ENCODE peak calls at places on chromosomes 5 and 9, in seven cellular contexts. One of them, this sample, is unnamed.

GRCh38 chr9:134571946-134572914 is 69.4 kb upstream of the COL5A1 start:
- DNase-seq in sigmoid colon: peak
- DNase-seq in activated CD4-positive, CD25-positive, alpha-beta regulatory T cell treated with anti-CD3 and anti-CD28 coated beads, Interleukin-2, amount 50 U/mL, for 72 hours: peak
- DNase-seq in NCI-H1092: no peak
- DNase-seq in SK-N-DZ: no peak
- DNase-seq in frontal cortex: no peak
- DNase-seq in stimulated activated CD4-positive, alpha-beta T cell treated with anti-CD3 and anti-CD28 coated beads, Interleukin-1b, Interleukin-23, amount 100 ng/mL, for 48 hours: no peak
- DNase-seq in this sample: no peak

GRCh38 chr5:67160985-67161384 is 35.6 kb downstream of the CD180 start:
- DNase-seq in activated CD4-positive, CD25-positive, alpha-beta regulatory T cell treated with anti-CD3 and anti-CD28 coated beads, Interleukin-2, amount 50 U/mL, for 72 hours: no peak
- DNase-seq in SK-N-DZ: no peak
- DNase-seq in sigmoid colon: no peak
- DNase-seq in NCI-H1092: no peak
- DNase-seq in stimulated activated CD4-positive, alpha-beta T cell treated with anti-CD3 and anti-CD28 coated beads, Interleukin-1b, Interleukin-23, amount 100 ng/mL, for 48 hours: peak
- DNase-seq in frontal cortex: no peak
- DNase-seq in this sample: no peak

GRCh38 chr5:94072116-94072515 is 330.7 kb upstream of the POU5F2 start:
- DNase-seq in stimulated activated CD4-positive, alpha-beta T cell treated with anti-CD3 and anti-CD28 coated beads, Interleukin-1b, Interleukin-23, amount 100 ng/mL, for 48 hours: no peak
- DNase-seq in SK-N-DZ: no peak
- DNase-seq in activated CD4-positive, CD25-positive, alpha-beta regulatory T cell treated with anti-CD3 and anti-CD28 coated beads, Interleukin-2, amount 50 U/mL, for 72 hours: no peak
- DNase-seq in frontal cortex: no peak
- DNase-seq in NCI-H1092: no peak
- DNase-seq in sigmoid colon: no peak
- DNase-seq in this sample: no peak

GRCh38 chr5:170145462-170145861 is 39.8 kb downstream of the FOXI1 start:
- DNase-seq in stimulated activated CD4-positive, alpha-beta T cell treated with anti-CD3 and anti-CD28 coated beads, Interleukin-1b, Interleukin-23, amount 100 ng/mL, for 48 hours: no peak
- DNase-seq in sigmoid colon: no peak
- DNase-seq in activated CD4-positive, CD25-positive, alpha-beta regulatory T cell treated with anti-CD3 and anti-CD28 coated beads, Interleukin-2, amount 50 U/mL, for 72 hours: no peak
- DNase-seq in NCI-H1092: no peak
- DNase-seq in frontal cortex: no peak
- DNase-seq in SK-N-DZ: peak
- DNase-seq in this sample: no peak

GRCh38 chr9:91714020-91714721 is 235.9 kb downstream of the ROR2 start:
- DNase-seq in stimulated activated CD4-positive, alpha-beta T cell treated with anti-CD3 and anti-CD28 coated beads, Interleukin-1b, Interleukin-23, amount 100 ng/mL, for 48 hours: peak
- DNase-seq in NCI-H1092: peak
- DNase-seq in frontal cortex: no peak
- DNase-seq in SK-N-DZ: no peak
- DNase-seq in activated CD4-positive, CD25-positive, alpha-beta regulatory T cell treated with anti-CD3 and anti-CD28 coated beads, Interleukin-2, amount 50 U/mL, for 72 hours: no peak
- DNase-seq in sigmoid colon: peak
- DNase-seq in this sample: no peak

GRCh38 chr5:148972958-148973357 is 89.9 kb downstream of the SH3TC2 start:
- DNase-seq in stimulated activated CD4-positive, alpha-beta T cell treated with anti-CD3 and anti-CD28 coated beads, Interleukin-1b, Interleukin-23, amount 100 ng/mL, for 48 hours: no peak
- DNase-seq in frontal cortex: no peak
- DNase-seq in activated CD4-positive, CD25-positive, alpha-beta regulatory T cell treated with anti-CD3 and anti-CD28 coated beads, Interleukin-2, amount 50 U/mL, for 72 hours: no peak
- DNase-seq in NCI-H1092: no peak
- DNase-seq in sigmoid colon: peak
- DNase-seq in SK-N-DZ: no peak
- DNase-seq in this sample: no peak

GRCh38 chr9:125513634-125514413 is 193.2 kb downstream of the MAPKAP1 start:
- DNase-seq in sigmoid colon: no peak
- DNase-seq in stimulated activated CD4-positive, alpha-beta T cell treated with anti-CD3 and anti-CD28 coated beads, Interleukin-1b, Interleukin-23, amount 100 ng/mL, for 48 hours: peak
- DNase-seq in NCI-H1092: no peak
- DNase-seq in SK-N-DZ: no peak
- DNase-seq in frontal cortex: no peak
- DNase-seq in activated CD4-positive, CD25-positive, alpha-beta regulatory T cell treated with anti-CD3 and anti-CD28 coated beads, Interleukin-2, amount 50 U/mL, for 72 hours: peak
- DNase-seq in this sample: no peak

GRCh38 chr9:36450110-36450732 is 50.2 kb upstream of the RNF38 start:
- DNase-seq in SK-N-DZ: peak
- DNase-seq in frontal cortex: no peak
- DNase-seq in sigmoid colon: no peak
- DNase-seq in stimulated activated CD4-positive, alpha-beta T cell treated with anti-CD3 and anti-CD28 coated beads, Interleukin-1b, Interleukin-23, amount 100 ng/mL, for 48 hours: no peak
- DNase-seq in activated CD4-positive, CD25-positive, alpha-beta regulatory T cell treated with anti-CD3 and anti-CD28 coated beads, Interleukin-2, amount 50 U/mL, for 72 hours: no peak
- DNase-seq in NCI-H1092: peak
- DNase-seq in this sample: peak

GRCh38 chr5:163915481-163915961 is 410.1 kb downstream of the MAT2B start:
- DNase-seq in frontal cortex: no peak
- DNase-seq in sigmoid colon: no peak
- DNase-seq in SK-N-DZ: peak
- DNase-seq in activated CD4-positive, CD25-positive, alpha-beta regulatory T cell treated with anti-CD3 and anti-CD28 coated beads, Interleukin-2, amount 50 U/mL, for 72 hours: no peak
- DNase-seq in NCI-H1092: no peak
- DNase-seq in stimulated activated CD4-positive, alpha-beta T cell treated with anti-CD3 and anti-CD28 coated beads, Interleukin-1b, Interleukin-23, amount 100 ng/mL, for 48 hours: no peak
- DNase-seq in this sample: no peak

GRCh38 chr9:23088932-23089364 is 642.3 kb downstream of the DMRTA1 start:
- DNase-seq in SK-N-DZ: peak
- DNase-seq in activated CD4-positive, CD25-positive, alpha-beta regulatory T cell treated with anti-CD3 and anti-CD28 coated beads, Interleukin-2, amount 50 U/mL, for 72 hours: no peak
- DNase-seq in stimulated activated CD4-positive, alpha-beta T cell treated with anti-CD3 and anti-CD28 coated beads, Interleukin-1b, Interleukin-23, amount 100 ng/mL, for 48 hours: no peak
- DNase-seq in sigmoid colon: no peak
- DNase-seq in frontal cortex: no peak
- DNase-seq in NCI-H1092: peak
- DNase-seq in this sample: peak

GRCh38 chr9:4371108-4371507 is 71.2 kb upstream of the GLIS3 start:
- DNase-seq in frontal cortex: no peak
- DNase-seq in SK-N-DZ: no peak
- DNase-seq in stimulated activated CD4-positive, alpha-beta T cell treated with anti-CD3 and anti-CD28 coated beads, Interleukin-1b, Interleukin-23, amount 100 ng/mL, for 48 hours: no peak
- DNase-seq in NCI-H1092: no peak
- DNase-seq in sigmoid colon: no peak
- DNase-seq in activated CD4-positive, CD25-positive, alpha-beta regulatory T cell treated with anti-CD3 and anti-CD28 coated beads, Interleukin-2, amount 50 U/mL, for 72 hours: no peak
- DNase-seq in this sample: no peak

GRCh38 chr5:7541898-7542297 is 146.0 kb downstream of the ADCY2 start:
- DNase-seq in SK-N-DZ: no peak
- DNase-seq in NCI-H1092: no peak
- DNase-seq in sigmoid colon: no peak
- DNase-seq in stimulated activated CD4-positive, alpha-beta T cell treated with anti-CD3 and anti-CD28 coated beads, Interleukin-1b, Interleukin-23, amount 100 ng/mL, for 48 hours: no peak
- DNase-seq in frontal cortex: no peak
- DNase-seq in activated CD4-positive, CD25-positive, alpha-beta regulatory T cell treated with anti-CD3 and anti-CD28 coated beads, Interleukin-2, amount 50 U/mL, for 72 hours: no peak
- DNase-seq in this sample: no peak

GRCh38 chr5:166433679-166434078 is 1857.8 kb upstream of the WWC1 start:
- DNase-seq in SK-N-DZ: no peak
- DNase-seq in activated CD4-positive, CD25-positive, alpha-beta regulatory T cell treated with anti-CD3 and anti-CD28 coated beads, Interleukin-2, amount 50 U/mL, for 72 hours: no peak
- DNase-seq in frontal cortex: no peak
- DNase-seq in NCI-H1092: no peak
- DNase-seq in sigmoid colon: no peak
- DNase-seq in stimulated activated CD4-positive, alpha-beta T cell treated with anti-CD3 and anti-CD28 coated beads, Interleukin-1b, Interleukin-23, amount 100 ng/mL, for 48 hours: no peak
- DNase-seq in this sample: no peak

GRCh38 chr9:128882677-128883590 is 1.0 kb downstream of the LRRC8A start:
- DNase-seq in SK-N-DZ: peak
- DNase-seq in stimulated activated CD4-positive, alpha-beta T cell treated with anti-CD3 and anti-CD28 coated beads, Interleukin-1b, Interleukin-23, amount 100 ng/mL, for 48 hours: no peak
- DNase-seq in frontal cortex: no peak
- DNase-seq in sigmoid colon: no peak
- DNase-seq in NCI-H1092: no peak
- DNase-seq in activated CD4-positive, CD25-positive, alpha-beta regulatory T cell treated with anti-CD3 and anti-CD28 coated beads, Interleukin-2, amount 50 U/mL, for 72 hours: no peak
- DNase-seq in this sample: no peak

GRCh38 chr9:113656771-113657670 is 193.5 kb downstream of the RGS3 start:
- DNase-seq in stimulated activated CD4-positive, alpha-beta T cell treated with anti-CD3 and anti-CD28 coated beads, Interleukin-1b, Interleukin-23, amount 100 ng/mL, for 48 hours: no peak
- DNase-seq in frontal cortex: no peak
- DNase-seq in NCI-H1092: no peak
- DNase-seq in sigmoid colon: peak
- DNase-seq in activated CD4-positive, CD25-positive, alpha-beta regulatory T cell treated with anti-CD3 and anti-CD28 coated beads, Interleukin-2, amount 50 U/mL, for 72 hours: no peak
- DNase-seq in SK-N-DZ: no peak
- DNase-seq in this sample: no peak

GRCh38 chr9:95727947-95728546 is 147.4 kb upstream of the ERCC6L2 start:
- DNase-seq in sigmoid colon: no peak
- DNase-seq in activated CD4-positive, CD25-positive, alpha-beta regulatory T cell treated with anti-CD3 and anti-CD28 coated beads, Interleukin-2, amount 50 U/mL, for 72 hours: no peak
- DNase-seq in frontal cortex: no peak
- DNase-seq in NCI-H1092: no peak
- DNase-seq in SK-N-DZ: no peak
- DNase-seq in stimulated activated CD4-positive, alpha-beta T cell treated with anti-CD3 and anti-CD28 coated beads, Interleukin-1b, Interleukin-23, amount 100 ng/mL, for 48 hours: no peak
- DNase-seq in this sample: no peak

GRCh38 chr5:149485655-149486615 is 65.3 kb downstream of the CSNK1A1 start:
- DNase-seq in activated CD4-positive, CD25-positive, alpha-beta regulatory T cell treated with anti-CD3 and anti-CD28 coated beads, Interleukin-2, amount 50 U/mL, for 72 hours: no peak
- DNase-seq in frontal cortex: no peak
- DNase-seq in SK-N-DZ: no peak
- DNase-seq in stimulated activated CD4-positive, alpha-beta T cell treated with anti-CD3 and anti-CD28 coated beads, Interleukin-1b, Interleukin-23, amount 100 ng/mL, for 48 hours: no peak
- DNase-seq in sigmoid colon: peak
- DNase-seq in NCI-H1092: no peak
- DNase-seq in this sample: peak

GRCh38 chr9:131310833-131311554 is 21.5 kb downstream of the PLPP7 start:
- DNase-seq in activated CD4-positive, CD25-positive, alpha-beta regulatory T cell treated with anti-CD3 and anti-CD28 coated beads, Interleukin-2, amount 50 U/mL, for 72 hours: peak
- DNase-seq in NCI-H1092: no peak
- DNase-seq in frontal cortex: no peak
- DNase-seq in sigmoid colon: no peak
- DNase-seq in stimulated activated CD4-positive, alpha-beta T cell treated with anti-CD3 and anti-CD28 coated beads, Interleukin-1b, Interleukin-23, amount 100 ng/mL, for 48 hours: peak
- DNase-seq in SK-N-DZ: peak
- DNase-seq in this sample: no peak

GRCh38 chr5:107365355-107366109 is 305.2 kb downstream of the EFNA5 start:
- DNase-seq in frontal cortex: no peak
- DNase-seq in sigmoid colon: no peak
- DNase-seq in SK-N-DZ: no peak
- DNase-seq in stimulated activated CD4-positive, alpha-beta T cell treated with anti-CD3 and anti-CD28 coated beads, Interleukin-1b, Interleukin-23, amount 100 ng/mL, for 48 hours: no peak
- DNase-seq in NCI-H1092: no peak
- DNase-seq in activated CD4-positive, CD25-positive, alpha-beta regulatory T cell treated with anti-CD3 and anti-CD28 coated beads, Interleukin-2, amount 50 U/mL, for 72 hours: no peak
- DNase-seq in this sample: no peak

GRCh38 chr5:429453-430188 is 13.4 kb upstream of the EXOC3 start:
- DNase-seq in frontal cortex: no peak
- DNase-seq in activated CD4-positive, CD25-positive, alpha-beta regulatory T cell treated with anti-CD3 and anti-CD28 coated beads, Interleukin-2, amount 50 U/mL, for 72 hours: peak
- DNase-seq in SK-N-DZ: no peak
- DNase-seq in sigmoid colon: peak
- DNase-seq in NCI-H1092: no peak
- DNase-seq in stimulated activated CD4-positive, alpha-beta T cell treated with anti-CD3 and anti-CD28 coated beads, Interleukin-1b, Interleukin-23, amount 100 ng/mL, for 48 hours: no peak
- DNase-seq in this sample: peak

GRCh38 chr5:150075806-150076205 is 10.5 kb downstream of the CSF1R start:
- DNase-seq in stimulated activated CD4-positive, alpha-beta T cell treated with anti-CD3 and anti-CD28 coated beads, Interleukin-1b, Interleukin-23, amount 100 ng/mL, for 48 hours: no peak
- DNase-seq in NCI-H1092: no peak
- DNase-seq in sigmoid colon: no peak
- DNase-seq in frontal cortex: no peak
- DNase-seq in activated CD4-positive, CD25-positive, alpha-beta regulatory T cell treated with anti-CD3 and anti-CD28 coated beads, Interleukin-2, amount 50 U/mL, for 72 hours: no peak
- DNase-seq in SK-N-DZ: peak
- DNase-seq in this sample: no peak

GRCh38 chr9:35563791-35564197 is 41.3 kb upstream of the TESK1 start:
- DNase-seq in frontal cortex: no peak
- DNase-seq in NCI-H1092: no peak
- DNase-seq in stimulated activated CD4-positive, alpha-beta T cell treated with anti-CD3 and anti-CD28 coated beads, Interleukin-1b, Interleukin-23, amount 100 ng/mL, for 48 hours: no peak
- DNase-seq in activated CD4-positive, CD25-positive, alpha-beta regulatory T cell treated with anti-CD3 and anti-CD28 coated beads, Interleukin-2, amount 50 U/mL, for 72 hours: no peak
- DNase-seq in sigmoid colon: peak
- DNase-seq in SK-N-DZ: peak
- DNase-seq in this sample: peak

GRCh38 chr5:108361771-108362170 is 20.1 kb downstream of the FBXL17 start:
- DNase-seq in activated CD4-positive, CD25-positive, alpha-beta regulatory T cell treated with anti-CD3 and anti-CD28 coated beads, Interleukin-2, amount 50 U/mL, for 72 hours: no peak
- DNase-seq in sigmoid colon: no peak
- DNase-seq in NCI-H1092: no peak
- DNase-seq in frontal cortex: no peak
- DNase-seq in stimulated activated CD4-positive, alpha-beta T cell treated with anti-CD3 and anti-CD28 coated beads, Interleukin-1b, Interleukin-23, amount 100 ng/mL, for 48 hours: no peak
- DNase-seq in SK-N-DZ: no peak
- DNase-seq in this sample: no peak

GRCh38 chr5:95365302-95366095 is 25.7 kb upstream of the FAM81B start:
- DNase-seq in SK-N-DZ: no peak
- DNase-seq in activated CD4-positive, CD25-positive, alpha-beta regulatory T cell treated with anti-CD3 and anti-CD28 coated beads, Interleukin-2, amount 50 U/mL, for 72 hours: no peak
- DNase-seq in NCI-H1092: no peak
- DNase-seq in sigmoid colon: no peak
- DNase-seq in frontal cortex: no peak
- DNase-seq in stimulated activated CD4-positive, alpha-beta T cell treated with anti-CD3 and anti-CD28 coated beads, Interleukin-1b, Interleukin-23, amount 100 ng/mL, for 48 hours: no peak
- DNase-seq in this sample: peak

GRCh38 chr5:6158974-6159863 is 219.1 kb downstream of the MED10 start:
- DNase-seq in NCI-H1092: peak
- DNase-seq in stimulated activated CD4-positive, alpha-beta T cell treated with anti-CD3 and anti-CD28 coated beads, Interleukin-1b, Interleukin-23, amount 100 ng/mL, for 48 hours: no peak
- DNase-seq in frontal cortex: no peak
- DNase-seq in SK-N-DZ: no peak
- DNase-seq in activated CD4-positive, CD25-positive, alpha-beta regulatory T cell treated with anti-CD3 and anti-CD28 coated beads, Interleukin-2, amount 50 U/mL, for 72 hours: no peak
- DNase-seq in sigmoid colon: no peak
- DNase-seq in this sample: peak

GRCh38 chr9:122536138-122536537 is 9.0 kb upstream of the OR1N1 start:
- DNase-seq in SK-N-DZ: no peak
- DNase-seq in stimulated activated CD4-positive, alpha-beta T cell treated with anti-CD3 and anti-CD28 coated beads, Interleukin-1b, Interleukin-23, amount 100 ng/mL, for 48 hours: no peak
- DNase-seq in sigmoid colon: no peak
- DNase-seq in frontal cortex: no peak
- DNase-seq in NCI-H1092: no peak
- DNase-seq in activated CD4-positive, CD25-positive, alpha-beta regulatory T cell treated with anti-CD3 and anti-CD28 coated beads, Interleukin-2, amount 50 U/mL, for 72 hours: no peak
- DNase-seq in this sample: no peak